ENCODE peak calls at places on chromosome 4, in six cellular contexts. One of them, this sample, is unnamed.

GRCh38 chr4:56134272-56134671 is 185.5 kb downstream of the CEP135 start:
- DNase-seq in GM12878: no peak
- DNase-seq in HCT116: no peak
- DNase-seq in K562: no peak
- DNase-seq in H1: no peak
- DNase-seq in HepG2: peak
- DNase-seq in this sample: no peak

GRCh38 chr4:6467600-6467999 is 4.8 kb downstream of the PPP2R2C start:
- DNase-seq in GM12878: no peak
- DNase-seq in HCT116: no peak
- DNase-seq in K562: no peak
- DNase-seq in H1: no peak
- DNase-seq in HepG2: no peak
- DNase-seq in this sample: no peak

GRCh38 chr4:10158355-10158942 is 41.9 kb upstream of the WDR1 start:
- DNase-seq in GM12878: no peak
- DNase-seq in HCT116: no peak
- DNase-seq in K562: no peak
- DNase-seq in H1: no peak
- DNase-seq in HepG2: peak
- DNase-seq in this sample: no peak

GRCh38 chr4:22071749-22072148 is 123.2 kb upstream of the KCNIP4 start:
- DNase-seq in GM12878: no peak
- DNase-seq in HCT116: no peak
- DNase-seq in K562: no peak
- DNase-seq in H1: no peak
- DNase-seq in HepG2: no peak
- DNase-seq in this sample: no peak

GRCh38 chr4:3784469-3785291 is 18.5 kb downstream of the ADRA2C start:
- DNase-seq in GM12878: no peak
- DNase-seq in HCT116: no peak
- DNase-seq in K562: no peak
- DNase-seq in H1: no peak
- DNase-seq in HepG2: peak
- DNase-seq in this sample: no peak

GRCh38 chr4:161827013-161827412 is 336.8 kb downstream of the FSTL5 start:
- DNase-seq in GM12878: no peak
- DNase-seq in HCT116: no peak
- DNase-seq in K562: no peak
- DNase-seq in H1: no peak
- DNase-seq in HepG2: no peak
- DNase-seq in this sample: no peak

GRCh38 chr4:115219862-115220261 is 106.4 kb upstream of the NDST4 start:
- DNase-seq in GM12878: no peak
- DNase-seq in HCT116: no peak
- DNase-seq in K562: no peak
- DNase-seq in H1: no peak
- DNase-seq in HepG2: no peak
- DNase-seq in this sample: no peak

GRCh38 chr4:2824329-2825183 is 19.1 kb upstream of the ADD1 start:
- DNase-seq in GM12878: no peak
- DNase-seq in HCT116: no peak
- DNase-seq in K562: no peak
- DNase-seq in H1: no peak
- DNase-seq in HepG2: no peak
- DNase-seq in this sample: no peak

GRCh38 chr4:79297479-79297878 is 28.4 kb downstream of the NAA11 start:
- DNase-seq in GM12878: no peak
- DNase-seq in HCT116: no peak
- DNase-seq in K562: no peak
- DNase-seq in H1: no peak
- DNase-seq in HepG2: no peak
- DNase-seq in this sample: no peak

GRCh38 chr4:41287005-41287404 is 30.3 kb downstream of the UCHL1 start:
- DNase-seq in GM12878: no peak
- DNase-seq in HCT116: no peak
- DNase-seq in K562: no peak
- DNase-seq in H1: no peak
- DNase-seq in HepG2: no peak
- DNase-seq in this sample: no peak

GRCh38 chr4:7546152-7546808 is 111.5 kb upstream of the PSAPL1 start:
- DNase-seq in GM12878: no peak
- DNase-seq in HCT116: no peak
- DNase-seq in K562: no peak
- DNase-seq in H1: no peak
- DNase-seq in HepG2: no peak
- DNase-seq in this sample: no peak

GRCh38 chr4:30718021-30718888 is 1.9 kb upstream of the PCDH7 start:
- DNase-seq in GM12878: no peak
- DNase-seq in HCT116: no peak
- DNase-seq in K562: no peak
- DNase-seq in H1: no peak
- DNase-seq in HepG2: no peak
- DNase-seq in this sample: peak

GRCh38 chr4:143254479-143255216 is 69.9 kb downstream of the USP38 start:
- DNase-seq in GM12878: no peak
- DNase-seq in HCT116: no peak
- DNase-seq in K562: peak
- DNase-seq in H1: peak
- DNase-seq in HepG2: no peak
- DNase-seq in this sample: no peak

GRCh38 chr4:69116645-69117321 is 20.5 kb downstream of the UGT2B7 start:
- DNase-seq in GM12878: no peak
- DNase-seq in HCT116: no peak
- DNase-seq in K562: no peak
- DNase-seq in H1: no peak
- DNase-seq in HepG2: no peak
- DNase-seq in this sample: no peak
- H2AFZ ChIP-seq in GM12878: no peak
- H2AFZ ChIP-seq in HCT116: no peak
- H2AFZ ChIP-seq in K562: no peak
- H2AFZ ChIP-seq in H1: peak
- H2AFZ ChIP-seq in HepG2: no peak
- H2AFZ ChIP-seq in this sample: no peak

DNA sequence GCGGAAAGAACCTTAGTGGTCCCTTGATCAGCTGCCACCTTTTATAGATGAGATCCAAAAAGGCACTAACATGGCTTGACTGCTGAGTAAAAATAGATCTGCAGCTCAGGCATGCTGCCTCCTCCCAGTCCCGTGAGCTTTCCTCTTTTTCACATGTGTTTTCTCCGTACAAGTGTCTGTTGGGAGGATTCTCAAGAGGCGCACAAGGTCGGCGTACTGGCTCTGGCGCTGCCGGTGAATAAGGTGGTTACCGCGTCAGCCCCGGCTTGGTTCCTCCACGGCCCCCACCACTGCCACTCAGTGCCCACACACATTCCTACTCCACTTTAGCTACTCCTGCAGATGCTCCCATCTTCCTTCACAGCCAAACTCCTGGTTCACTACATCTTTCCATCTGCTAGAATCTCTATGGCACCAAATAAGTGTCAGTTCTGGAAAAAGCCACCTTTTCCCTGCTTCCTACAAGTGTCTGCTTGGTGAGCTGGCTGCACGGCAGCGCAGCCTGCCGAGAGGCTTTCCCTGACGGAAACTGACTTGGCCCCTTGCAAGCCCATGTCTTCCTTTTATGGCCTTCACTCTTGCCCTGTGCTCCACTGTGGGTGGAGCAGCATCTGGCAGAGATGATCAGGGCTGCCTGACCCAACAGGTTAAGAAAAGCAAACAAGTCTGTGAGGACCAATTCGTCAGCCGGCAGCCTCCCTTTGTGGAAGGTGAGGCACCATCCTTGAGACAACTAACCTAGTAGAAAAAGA is 99.8 kb downstream of the KLHL8 start:
- DNase-seq in GM12878: no peak
- DNase-seq in HCT116: no peak
- DNase-seq in K562: no peak
- DNase-seq in H1: no peak
- DNase-seq in HepG2: peak
- DNase-seq in this sample: no peak
- TF ChIP-seq YY1 in GM12878: no peak
- TF ChIP-seq YY1 in HCT116: no peak
- TF ChIP-seq YY1 in K562: no peak
- TF ChIP-seq YY1 in H1: no peak
- TF ChIP-seq YY1 in HepG2: no peak
- TF ChIP-seq YY1 in this sample: no peak

GRCh38 chr4:122617597-122618593 is 3.0 kb downstream of the IL21 start:
- DNase-seq in GM12878: no peak
- DNase-seq in HCT116: no peak
- DNase-seq in K562: no peak
- DNase-seq in H1: no peak
- DNase-seq in HepG2: no peak
- DNase-seq in this sample: no peak
- H2AFZ ChIP-seq in GM12878: no peak
- H2AFZ ChIP-seq in HCT116: no peak
- H2AFZ ChIP-seq in K562: no peak
- H2AFZ ChIP-seq in H1: no peak
- H2AFZ ChIP-seq in HepG2: no peak
- H2AFZ ChIP-seq in this sample: peak

DNA sequence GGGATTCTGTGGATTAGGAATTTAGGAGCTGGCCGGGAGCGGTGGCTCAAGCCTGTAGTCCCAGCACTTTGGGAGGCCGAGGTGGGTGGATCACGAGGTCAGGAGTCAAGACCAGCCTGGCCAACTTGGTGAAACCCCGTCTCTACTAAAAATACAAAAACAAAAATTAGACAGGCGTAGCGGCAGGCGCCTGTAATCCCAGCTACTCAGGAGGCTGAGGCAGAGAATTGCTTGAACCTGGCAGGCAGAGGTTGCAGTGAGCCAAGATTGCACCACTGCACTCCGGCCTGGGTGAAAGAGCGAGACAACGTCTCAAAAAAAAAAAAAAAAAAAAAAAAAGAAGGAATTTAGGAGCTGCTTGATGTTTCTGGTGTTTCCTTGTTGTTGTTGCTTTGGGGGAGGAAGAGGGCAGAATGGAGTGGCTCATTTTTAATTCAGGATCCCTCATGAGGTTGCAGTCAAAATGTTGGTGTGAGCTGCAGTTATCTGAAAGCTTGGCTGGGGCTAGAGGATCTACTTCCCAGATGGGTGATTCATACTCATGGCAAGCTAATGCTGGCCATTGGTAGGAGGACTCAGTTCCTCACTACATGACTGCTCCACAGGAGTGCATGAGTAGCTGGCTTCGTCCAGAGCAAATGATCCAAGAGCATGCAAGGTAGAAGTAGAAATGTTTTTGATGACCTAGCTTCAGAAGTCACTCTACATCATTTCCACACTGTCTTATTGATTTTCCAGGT is 26.5 kb upstream of the JADE1 start:
- DNase-seq in GM12878: no peak
- DNase-seq in HCT116: no peak
- DNase-seq in K562: peak
- DNase-seq in H1: no peak
- DNase-seq in HepG2: no peak
- DNase-seq in this sample: no peak
- TF ChIP-seq YY1 in GM12878: no peak
- TF ChIP-seq YY1 in HCT116: no peak
- TF ChIP-seq YY1 in K562: no peak
- TF ChIP-seq YY1 in H1: no peak
- TF ChIP-seq YY1 in HepG2: no peak
- TF ChIP-seq YY1 in this sample: no peak

DNA sequence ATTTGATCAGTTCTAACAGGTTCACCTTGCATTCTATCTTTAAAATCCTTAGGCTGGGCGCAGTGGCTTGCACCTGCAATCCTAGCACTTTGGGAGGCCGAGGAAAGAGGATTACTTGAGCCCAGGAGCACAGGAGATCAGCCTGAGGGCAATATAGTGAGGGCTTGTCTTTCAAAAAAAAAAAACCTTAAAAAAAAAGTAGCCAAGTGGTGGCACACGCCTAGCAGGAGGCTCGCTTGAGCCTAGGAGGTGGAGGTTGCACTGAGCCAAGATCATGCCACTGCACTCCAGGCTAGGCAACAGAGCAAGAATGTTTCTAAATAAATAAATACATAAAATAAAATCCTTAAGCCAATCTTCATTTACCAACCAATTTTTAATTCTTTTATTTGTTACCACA is 75.6 kb downstream of the PRSS12 start:
- DNase-seq in GM12878: no peak
- DNase-seq in HCT116: no peak
- DNase-seq in K562: peak
- DNase-seq in H1: no peak
- DNase-seq in HepG2: no peak
- DNase-seq in this sample: no peak
- H2AFZ ChIP-seq in GM12878: no peak
- H2AFZ ChIP-seq in HCT116: no peak
- H2AFZ ChIP-seq in K562: peak
- H2AFZ ChIP-seq in H1: no peak
- H2AFZ ChIP-seq in HepG2: no peak
- H2AFZ ChIP-seq in this sample: no peak

GRCh38 chr4:118058955-118059354 is 24.7 kb downstream of the NDST3 start:
- DNase-seq in GM12878: no peak
- DNase-seq in HCT116: no peak
- DNase-seq in K562: no peak
- DNase-seq in H1: no peak
- DNase-seq in HepG2: no peak
- DNase-seq in this sample: no peak
- TF ChIP-seq YY1 in GM12878: no peak
- TF ChIP-seq YY1 in HCT116: no peak
- TF ChIP-seq YY1 in K562: no peak
- TF ChIP-seq YY1 in H1: no peak
- TF ChIP-seq YY1 in HepG2: no peak
- TF ChIP-seq YY1 in this sample: no peak

DNA sequence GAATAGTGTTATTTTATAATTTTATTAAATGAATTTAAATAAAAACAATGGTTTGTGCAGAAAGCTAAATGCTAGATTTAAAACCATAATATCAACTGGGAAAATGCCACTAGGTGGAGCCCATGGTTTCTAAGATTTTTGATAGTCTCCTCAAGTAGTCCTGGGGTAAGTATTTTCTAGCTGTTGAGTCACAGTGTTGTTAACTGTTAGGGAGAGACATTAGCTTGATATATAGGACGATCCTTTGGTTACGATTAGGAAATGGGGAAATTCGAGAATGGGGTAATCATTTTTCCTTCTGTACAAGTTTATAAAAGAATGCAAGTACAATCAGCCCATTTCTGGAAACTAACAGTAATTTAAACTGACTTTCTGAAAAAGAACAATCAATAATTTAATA is 378.4 kb downstream of the ANKRD50 start:
- DNase-seq in GM12878: no peak
- DNase-seq in HCT116: peak
- DNase-seq in K562: peak
- DNase-seq in H1: peak
- DNase-seq in HepG2: peak
- DNase-seq in this sample: peak
- H2AFZ ChIP-seq in GM12878: no peak
- H2AFZ ChIP-seq in HCT116: peak
- H2AFZ ChIP-seq in K562: no peak
- H2AFZ ChIP-seq in H1: no peak
- H2AFZ ChIP-seq in HepG2: no peak
- H2AFZ ChIP-seq in this sample: peak

GRCh38 chr4:48722509-48723446 is 57.3 kb downstream of the FRYL start:
- DNase-seq in GM12878: no peak
- DNase-seq in HCT116: no peak
- DNase-seq in K562: no peak
- DNase-seq in H1: no peak
- DNase-seq in HepG2: no peak
- DNase-seq in this sample: no peak

GRCh38 chr4:48725414-48725813 is 54.7 kb downstream of the FRYL start:
- DNase-seq in GM12878: no peak
- DNase-seq in HCT116: no peak
- DNase-seq in K562: no peak
- DNase-seq in H1: no peak
- DNase-seq in HepG2: no peak
- DNase-seq in this sample: no peak

GRCh38 chr4:48727666-48728459 is 52.2 kb downstream of the FRYL start:
- DNase-seq in GM12878: no peak
- DNase-seq in HCT116: no peak
- DNase-seq in K562: peak
- DNase-seq in H1: no peak
- DNase-seq in HepG2: no peak
- DNase-seq in this sample: no peak
- TF ChIP-seq YY1 in GM12878: no peak
- TF ChIP-seq YY1 in HCT116: no peak
- TF ChIP-seq YY1 in K562: no peak
- TF ChIP-seq YY1 in H1: no peak
- TF ChIP-seq YY1 in HepG2: no peak
- TF ChIP-seq YY1 in this sample: no peak

This sample was measured in SK-N-SH.